ENCODE peak calls at places on chromosomes 5 and 9, in five cellular contexts. A is AG10803; E is CD4-positive, CD25-positive, alpha-beta regulatory T cell; N is Karpas-422; G is A549. H is an unnamed sample.

GRCh38 chr5:168653611-168654010 is 74.4 kb upstream of the PANK3 start:
- DNase-seq in N (no peak), A (no peak), G (no peak), E (no peak), H (no peak)

GRCh38 chr9:31669311-31669710 is 715.1 kb upstream of the ACO1 start:
- DNase-seq in A (no peak), N (no peak), E (no peak), G (no peak), H (no peak)

GRCh38 chr5:54458221-54458620 is 2.7 kb downstream of the HSPB3 start:
- DNase-seq in N (no peak), A (no peak), G (no peak), E (no peak), H (no peak)

GRCh38 chr9:99356512-99356971 is 134.5 kb downstream of the SEC61B start:
- DNase-seq in G (no peak), E (no peak), A (peak; percentile 30), N (no peak), H (no peak)

GRCh38 chr5:1732955-1733354 is 66.7 kb downstream of the MRPL36 start:
- DNase-seq in G (no peak), E (no peak), N (no peak), A (no peak), H (no peak)

GRCh38 chr9:35726876-35727438 is 5.0 kb downstream of the TLN1 start:
- DNase-seq in G (peak; percentile 49), A (peak; percentile 68), N (peak; percentile 64), E (no peak), H (no peak)

GRCh38 chr5:168472329-168472728 is 13.9 kb upstream of the RARS1 start:
- DNase-seq in G (peak; percentile 23), E (no peak), A (peak; percentile 95), N (no peak), H (peak; percentile 86)

GRCh38 chr5:147248584-147248983 is 13.8 kb downstream of the STK32A start:
- DNase-seq in A (no peak), G (no peak), N (no peak), E (no peak), H (no peak)

GRCh38 chr9:123611228-123611627 is 255.2 kb downstream of the CRB2 start:
- DNase-seq in E (no peak), G (no peak), A (peak; percentile 79), N (no peak), H (no peak)

GRCh38 chr9:109117856-109118801 is 1.6 kb downstream of the TMEM245 start:
- DNase-seq in E (peak; percentile 36), A (peak; percentile 55), G (peak; percentile 72), N (no peak), H (no peak)

DNA sequence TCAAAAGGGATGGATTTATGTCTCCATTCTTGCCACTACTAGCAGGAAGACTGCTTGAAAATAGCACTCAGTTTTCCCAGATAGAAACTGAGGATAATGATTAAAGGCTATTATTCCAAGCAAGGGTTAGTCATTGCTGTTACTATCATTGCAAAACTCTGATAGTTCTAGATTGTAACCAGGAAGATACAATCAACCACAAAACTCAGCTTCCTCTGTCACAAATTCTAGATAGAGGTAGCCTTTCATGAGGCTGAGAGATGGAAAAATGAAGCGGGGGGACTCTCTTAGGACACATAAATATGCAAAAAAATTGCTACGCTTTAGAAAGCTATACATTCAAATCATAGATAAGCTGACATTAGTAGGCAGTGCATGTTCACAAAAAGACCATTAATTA is 3.1 kb downstream of the ANXA1 start:
- DNase-seq in E (no peak), N (no peak), G (no peak), A (no peak), H (no peak)
- H3K4me3 ChIP-seq in E (peak overlapping the region; percentile 76), N (no peak overlapping the region), G (peak overlapping the region; percentile 62), A (peak overlapping the region; percentile 59), H (peak overlapping the region; percentile 72)

DNA sequence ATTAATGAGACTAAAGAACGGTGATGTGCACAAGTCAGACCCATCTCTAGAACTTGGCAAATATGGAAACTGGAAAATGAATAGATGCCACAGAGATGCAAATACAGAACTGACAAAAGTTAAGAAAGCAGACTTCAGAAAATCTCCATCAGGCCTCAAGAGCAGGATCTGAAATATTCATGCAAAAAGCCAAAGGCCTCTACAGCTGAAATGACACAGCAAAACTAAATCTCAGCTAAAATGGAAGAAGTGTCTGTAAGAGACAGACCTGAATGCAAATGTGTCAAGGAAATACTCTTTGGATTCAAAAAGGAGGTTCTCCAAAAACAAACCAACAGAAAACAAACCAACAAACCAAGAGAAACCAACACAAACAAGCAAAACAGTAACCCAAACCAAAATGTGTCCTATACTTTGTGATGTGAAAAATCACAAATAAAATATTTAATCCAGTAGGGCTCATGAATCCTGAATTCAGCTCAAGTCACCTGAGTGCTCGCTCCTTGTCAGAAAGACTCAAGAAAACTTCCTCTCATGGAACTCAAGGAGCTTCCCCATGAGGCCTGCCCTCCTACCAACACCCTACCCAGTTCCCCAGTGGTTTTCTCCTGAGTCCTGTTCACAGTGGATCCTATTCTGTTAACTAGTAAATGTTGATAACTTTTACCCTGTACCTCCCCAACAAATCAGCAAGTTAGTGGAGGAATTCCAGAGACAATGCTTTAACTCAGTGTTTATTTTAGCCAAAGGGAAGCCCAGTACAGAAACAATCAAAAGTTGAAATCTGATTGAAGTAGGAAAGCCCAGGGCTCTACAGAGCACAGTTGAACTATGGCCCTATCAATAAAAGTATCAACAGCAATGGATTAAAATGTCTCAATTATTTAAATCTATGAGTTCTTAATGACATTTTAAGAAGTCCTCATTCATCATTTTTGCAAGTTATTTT is 14.6 kb downstream of the MRPS27 start:
- DNase-seq in N (peak; percentile 87), E (no peak), A (no peak), G (no peak), H (no peak)
- H3K4me3 ChIP-seq in N (peak overlapping the region; percentile 30), E (no peak overlapping the region), A (no peak overlapping the region), G (no peak overlapping the region), H (no peak overlapping the region)

DNA sequence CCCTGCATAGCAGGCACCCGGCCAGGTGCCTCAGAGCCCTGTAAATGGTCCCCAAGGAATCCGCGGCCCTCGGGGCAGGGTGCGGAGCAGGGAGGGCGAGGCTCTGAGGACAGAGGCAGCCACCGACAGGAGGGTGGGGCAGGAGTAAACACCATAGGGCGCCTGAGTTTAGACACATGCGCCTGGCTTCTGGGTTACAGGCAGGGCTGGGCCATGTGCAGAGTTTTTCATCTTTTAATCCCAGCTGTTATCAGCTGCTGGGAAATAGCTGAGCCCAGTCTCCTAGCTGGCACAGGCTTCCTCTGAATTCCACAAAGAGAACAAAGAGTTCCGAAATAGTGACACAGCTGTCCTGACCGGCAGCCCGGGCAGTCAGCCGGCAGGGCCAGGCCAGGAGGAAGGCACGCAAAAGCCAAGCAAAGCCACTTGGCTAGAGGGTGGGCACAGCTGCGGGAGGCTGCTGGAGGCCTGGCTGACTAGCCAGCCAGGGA is 98.9 kb upstream of the PHYKPL start:
- DNase-seq in E (no peak), G (no peak), A (peak; percentile 23), N (no peak), H (no peak)
- H3K4me3 ChIP-seq in E (no peak overlapping the region), G (no peak overlapping the region), A (no peak overlapping the region), N (no peak overlapping the region), H (no peak overlapping the region)

GRCh38 chr5:179914032-179914755 is 6.5 kb upstream of the TBC1D9B start:
- DNase-seq in G (peak; percentile 74), N (no peak), A (peak; percentile 64), E (no peak), H (no peak)
- H3K4me3 ChIP-seq in G (no peak overlapping the region), N (no peak overlapping the region), A (no peak overlapping the region), E (no peak overlapping the region), H (no peak overlapping the region)

DNA sequence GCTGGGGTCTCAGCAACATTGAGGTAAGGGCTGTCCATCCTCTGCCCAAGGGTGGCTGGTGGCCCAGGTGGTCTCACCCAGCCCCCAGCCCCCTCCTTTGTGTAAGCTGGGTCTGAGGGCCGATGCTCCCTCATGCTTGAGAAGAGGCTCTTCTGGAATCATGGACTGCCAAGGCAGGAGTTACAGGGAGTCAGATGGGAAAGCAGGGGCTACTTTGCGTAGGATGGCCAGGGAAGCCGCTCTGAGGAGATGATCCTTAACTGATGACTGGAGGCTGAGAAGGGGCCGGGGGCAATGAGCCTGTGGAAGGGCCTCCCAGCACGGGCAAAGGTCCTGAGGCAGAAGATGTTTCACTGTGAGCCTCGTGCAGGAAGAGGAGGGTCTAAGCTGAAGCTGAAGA is 23.7 kb downstream of the NKX2-5 start:
- DNase-seq in G (no peak), N (no peak), A (no peak), E (no peak), H (no peak)
- H3K4me3 ChIP-seq in G (no peak overlapping the region), N (no peak overlapping the region), A (no peak overlapping the region), E (no peak overlapping the region), H (no peak overlapping the region)

GRCh38 chr9:93058357-93059096 is at the start of gene SUSD3:
- DNase-seq in E (peak; percentile 67), A (no peak), G (peak; percentile 24), N (peak; percentile 87), H (no peak)
- H3K4me3 ChIP-seq in E (peak within 1 kb of the TSS; percentile 86), A (peak within 1 kb of the TSS; percentile 38), G (peak within 1 kb of the TSS; percentile 52), N (peak within 1 kb of the TSS; percentile 45), H (peak within 1 kb of the TSS; percentile 44)

GRCh38 chr5:15320896-15321295 is 179.1 kb upstream of the FBXL7 start:
- DNase-seq in G (no peak), E (no peak), A (no peak), N (no peak), H (no peak)
- H3K4me3 ChIP-seq in G (no peak overlapping the region), E (no peak overlapping the region), A (no peak overlapping the region), N (no peak overlapping the region), H (no peak overlapping the region)

GRCh38 chr9:129334744-129335080 is 156.7 kb upstream of the IER5L start:
- DNase-seq in E (no peak), N (no peak), A (no peak), G (no peak), H (no peak)
- H3K4me3 ChIP-seq in E (no peak overlapping the region), N (no peak overlapping the region), A (peak overlapping the region; percentile 10), G (peak overlapping the region; percentile 7), H (no peak overlapping the region)

H was measured in AG04450.